ENCODE peak calls at places on chromosomes 7 and 10, in seven cellular contexts. J is cardiac muscle cell; E is posterior cingulate gyrus; S is activated CD4-positive, CD25-positive, alpha-beta regulatory T cell; T is AG04450; K is right cardiac atrium; B is esophagus squamous epithelium. U is an unnamed sample.

GRCh38 chr7:2231992-2232765 is 566 bp downstream of the MAD1L1 start:
- DNase-seq in S (no peak), T (no peak), J (no peak), K (no peak), E (no peak), B (no peak), U (no peak)

GRCh38 chr10:130254168-130255061 is 118.2 kb downstream of the GLRX3 start:
- DNase-seq in J (no peak), B (no peak), K (no peak), E (no peak), S (no peak), T (no peak), U (no peak)

GRCh38 chr7:83324596-83324995 is 161.9 kb upstream of the PCLO start:
- DNase-seq in S (no peak), B (no peak), T (no peak), J (no peak), E (no peak), K (no peak), U (no peak)

GRCh38 chr10:32970910-32971309 is 12.9 kb upstream of the ITGB1 start:
- DNase-seq in S (no peak), J (no peak), B (no peak), T (no peak), K (no peak), E (no peak), U (no peak)

GRCh38 chr7:130160455-130160854 is 44.8 kb downstream of the TMEM209 start:
- DNase-seq in J (no peak), B (no peak), S (no peak), E (no peak), K (no peak), T (no peak), U (no peak)

GRCh38 chr7:41420421-41420820 is 282.5 kb downstream of the INHBA start:
- DNase-seq in K (no peak), J (no peak), B (no peak), S (no peak), T (no peak), E (no peak), U (no peak)

GRCh38 chr10:78042058-78042751 is 8.5 kb downstream of the RPS24 start:
- DNase-seq in S (no peak), E (no peak), T (no peak), B (no peak), J (no peak), K (peak), U (no peak)

GRCh38 chr10:99619090-99619800 is 994 bp downstream of the SLC25A28 start:
- DNase-seq in B (no peak), K (no peak), J (peak), E (no peak), S (no peak), T (no peak), U (no peak)

GRCh38 chr7:9125246-9125645 is 691.8 kb downstream of the NXPH1 start:
- DNase-seq in J (no peak), B (no peak), S (no peak), K (no peak), T (no peak), E (no peak), U (no peak)

GRCh38 chr10:96271017-96271815 is at the start of gene BLNK:
- DNase-seq in T (peak), J (peak), K (peak), B (peak), S (no peak), E (no peak), U (no peak)

GRCh38 chr10:43352951-43353350 is 18.5 kb upstream of the FXYD4 start:
- DNase-seq in E (no peak), B (no peak), T (no peak), S (no peak), J (no peak), K (no peak), U (no peak)

GRCh38 chr7:81665236-81665635 is 104.6 kb downstream of the HGF start:
- DNase-seq in T (no peak), J (no peak), B (no peak), E (no peak), S (no peak), K (no peak), U (no peak)

GRCh38 chr7:818031-818699 is 14.1 kb upstream of the SUN1 start:
- DNase-seq in K (peak), T (no peak), B (no peak), E (no peak), J (peak), S (no peak), U (no peak)

U was measured in NCI-H1930.